ENCODE peak calls at places on chromosomes 4 and X, in five cellular contexts. One of them, this sample, is unnamed.

GRCh38 chrX:49915352-49916222 is 6.8 kb upstream of the CLCN5 start:
- DNase-seq in GM12865: peak; percentile 52
- DNase-seq in lung: peak; percentile 34
- DNase-seq in HFF-Myc: no peak
- DNase-seq in NCI-H2081: peak; percentile 40
- DNase-seq in this sample: peak; percentile 31

GRCh38 chr4:38606587-38606905 is 57.5 kb upstream of the KLF3 start:
- DNase-seq in NCI-H2081: no peak
- DNase-seq in HFF-Myc: no peak
- DNase-seq in lung: no peak
- DNase-seq in GM12865: no peak
- DNase-seq in this sample: no peak

GRCh38 chr4:2907226-2907625 is 56.0 kb downstream of the NOP14 start:
- DNase-seq in GM12865: no peak
- DNase-seq in HFF-Myc: no peak
- DNase-seq in lung: no peak
- DNase-seq in NCI-H2081: no peak
- DNase-seq in this sample: no peak

GRCh38 chr4:95190751-95191436 is 357.9 kb downstream of the UNC5C start:
- DNase-seq in lung: no peak
- DNase-seq in NCI-H2081: peak; percentile 33
- DNase-seq in GM12865: no peak
- DNase-seq in HFF-Myc: no peak
- DNase-seq in this sample: no peak

GRCh38 chrX:153539171-153539978 is 21.9 kb downstream of the ATP2B3 start:
- DNase-seq in GM12865: peak; percentile 54
- DNase-seq in lung: peak; percentile 63
- DNase-seq in NCI-H2081: peak; percentile 26
- DNase-seq in HFF-Myc: peak; percentile 16
- DNase-seq in this sample: peak; percentile 75

GRCh38 chr4:17091104-17091503 is 192.7 kb upstream of the LDB2 start:
- DNase-seq in lung: no peak
- DNase-seq in NCI-H2081: no peak
- DNase-seq in HFF-Myc: no peak
- DNase-seq in GM12865: peak; percentile 15
- DNase-seq in this sample: no peak

GRCh38 chr4:53986062-53986461 is 78.3 kb downstream of the CHIC2 start:
- DNase-seq in GM12865: no peak
- DNase-seq in lung: no peak
- DNase-seq in NCI-H2081: no peak
- DNase-seq in HFF-Myc: no peak
- DNase-seq in this sample: no peak

GRCh38 chr4:40087799-40088366 is 31.2 kb downstream of the N4BP2 start:
- DNase-seq in GM12865: no peak
- DNase-seq in HFF-Myc: no peak
- DNase-seq in NCI-H2081: no peak
- DNase-seq in lung: no peak
- DNase-seq in this sample: no peak

GRCh38 chr4:176001171-176002006 is 64.3 kb upstream of the WDR17 start:
- DNase-seq in lung: peak; percentile 46
- DNase-seq in GM12865: no peak
- DNase-seq in NCI-H2081: peak; percentile 43
- DNase-seq in HFF-Myc: no peak
- DNase-seq in this sample: peak; percentile 82

GRCh38 chr4:38730830-38731646 is 51.8 kb downstream of the TLR10 start:
- DNase-seq in GM12865: peak; percentile 92
- DNase-seq in NCI-H2081: peak; percentile 75
- DNase-seq in lung: peak; percentile 83
- DNase-seq in HFF-Myc: peak; percentile 56
- DNase-seq in this sample: peak; percentile 80

GRCh38 chr4:143186202-143186601 is 1.5 kb downstream of the USP38 start:
- DNase-seq in GM12865: no peak
- DNase-seq in lung: no peak
- DNase-seq in HFF-Myc: no peak
- DNase-seq in NCI-H2081: no peak
- DNase-seq in this sample: no peak

GRCh38 chrX:21158678-21159077 is 215.5 kb upstream of the CNKSR2 start:
- DNase-seq in NCI-H2081: no peak
- DNase-seq in GM12865: no peak
- DNase-seq in HFF-Myc: no peak
- DNase-seq in lung: no peak
- DNase-seq in this sample: no peak

GRCh38 chrX:103384672-103385071 is 8.3 kb downstream of the BEX3 start:
- DNase-seq in GM12865: no peak
- DNase-seq in lung: no peak
- DNase-seq in NCI-H2081: no peak
- DNase-seq in HFF-Myc: no peak
- DNase-seq in this sample: no peak

GRCh38 chr4:24655971-24656370 is 71.6 kb upstream of the DHX15 start:
- DNase-seq in NCI-H2081: no peak
- DNase-seq in HFF-Myc: no peak
- DNase-seq in lung: no peak
- DNase-seq in GM12865: no peak
- DNase-seq in this sample: no peak

GRCh38 chrX:53684415-53685192 is 1.9 kb downstream of the HUWE1 start:
- DNase-seq in GM12865: no peak
- DNase-seq in HFF-Myc: no peak
- DNase-seq in lung: no peak
- DNase-seq in NCI-H2081: peak; percentile 12
- DNase-seq in this sample: no peak